ENCODE peak calls at places on chromosomes 16 and 17, in nine cellular contexts. Q, G, D, A, Y, B, P, O and H are unnamed samples.

GRCh38 chr16:30104492-30104891 is 8.5 kb upstream of the YPEL3 start:
- DNase-seq in P (no peak), Y (no peak), G (no peak), Q (no peak), B (no peak), D (no peak), A (no peak), O (no peak), H (no peak)

GRCh38 chr17:53740312-53740711 is 82.4 kb upstream of the KIF2B start:
- DNase-seq in D (no peak), Q (no peak), B (no peak), A (no peak), P (no peak), O (no peak), Y (no peak), G (no peak), H (no peak)

GRCh38 chr17:27549251-27549919 is 81.6 kb upstream of the LGALS9 start:
- DNase-seq in Y (no peak), D (no peak), A (peak; percentile 87), Q (no peak), P (peak; percentile 60), O (no peak), G (no peak), B (no peak), H (no peak)

GRCh38 chr16:18969855-18970240 is 13.9 kb upstream of the TMC7 start:
- DNase-seq in B (no peak), Q (no peak), A (no peak), G (no peak), D (no peak), Y (no peak), P (no peak), O (no peak), H (no peak)

GRCh38 chr16:56226187-56226586 is 34.9 kb downstream of the GNAO1 start:
- DNase-seq in B (no peak), Q (no peak), Y (no peak), P (no peak), G (no peak), O (no peak), D (no peak), A (no peak), H (no peak)

GRCh38 chr17:45688820-45689219 is 95.3 kb upstream of the CRHR1 start:
- DNase-seq in A (peak; percentile 80), O (no peak), D (no peak), G (no peak), P (no peak), B (no peak), Y (no peak), Q (no peak), H (no peak)

GRCh38 chr17:39461911-39462641 is 790 bp downstream of the CDK12 start:
- DNase-seq in O (no peak), Y (peak; percentile 27), G (no peak), P (no peak), D (peak; percentile 21), Q (no peak), A (peak; percentile 25), B (peak; percentile 31), H (no peak)

GRCh38 chr16:11380836-11381235 is 35.6 kb downstream of the RMI2 start:
- DNase-seq in Q (no peak), D (no peak), A (no peak), P (no peak), O (no peak), G (no peak), Y (no peak), B (no peak), H (no peak)

GRCh38 chr17:33292184-33292980 is 713 bp downstream of the ASIC2 start:
- DNase-seq in Q (no peak), Y (no peak), B (no peak), P (no peak), O (no peak), G (no peak), D (no peak), A (no peak), H (peak; percentile 51)

GRCh38 chr17:2875608-2876007 is 79.4 kb downstream of the RAP1GAP2 start:
- DNase-seq in Y (no peak), B (no peak), G (no peak), D (no peak), Q (no peak), P (no peak), O (no peak), A (no peak), H (no peak)

GRCh38 chr17:45127583-45128300 is 4.6 kb downstream of the PLCD3 start:
- DNase-seq in Q (no peak), G (no peak), D (peak; percentile 73), P (peak; percentile 70), Y (no peak), B (no peak), O (no peak), A (no peak), H (no peak)

GRCh38 chr16:23027386-23027785 is 121.9 kb downstream of the USP31 start:
- DNase-seq in Q (no peak), P (no peak), B (no peak), A (no peak), D (no peak), O (no peak), Y (no peak), G (no peak), H (no peak)

GRCh38 chr16:57039148-57039812 is 49.9 kb downstream of the NLRC5 start:
- DNase-seq in O (peak; percentile 63), A (no peak), G (peak; percentile 31), Y (no peak), D (no peak), B (peak; percentile 65), Q (no peak), P (no peak), H (peak; percentile 14)

GRCh38 chr17:979539-980405 is at the start of gene NXN:
- DNase-seq in P (peak; percentile 89), D (peak; percentile 54), B (peak; percentile 75), Q (peak; percentile 59), Y (peak; percentile 68), O (no peak), A (peak; percentile 77), G (peak; percentile 92), H (peak; percentile 89)

GRCh38 chr16:67800252-67801046 is 5.9 kb downstream of the RANBP10 start:
- DNase-seq in Q (no peak), Y (peak; percentile 28), D (peak; percentile 28), P (peak; percentile 20), G (no peak), A (no peak), O (no peak), B (no peak), H (no peak)

GRCh38 chr17:64420143-64420670 is 28.7 kb upstream of the MILR1 start:
- DNase-seq in Y (no peak), B (peak; percentile 75), Q (peak; percentile 71), P (no peak), O (peak; percentile 58), D (peak; percentile 81), A (peak; percentile 82), G (peak; percentile 10), H (peak; percentile 72)

GRCh38 chr16:75818491-75818890 is 92.2 kb upstream of the CPHXL start:
- DNase-seq in A (no peak), B (no peak), Q (no peak), O (no peak), Y (no peak), G (no peak), D (no peak), P (no peak), H (no peak)

GRCh38 chr17:34990921-34991365 is 10.6 kb downstream of the LIG3 start:
- DNase-seq in D (no peak), Q (no peak), O (no peak), B (peak; percentile 94), Y (no peak), A (no peak), P (no peak), G (no peak), H (no peak)